ENCODE peak calls at places on chromosomes 6 and 20, in five cellular contexts. X is transverse colon, U is psoas muscle, K is GM23338, Y is bronchial epithelial cell. D is an unnamed sample.

GRCh38 chr6:151388997-151389639 is 2.2 kb downstream of the ZBTB2 start:
- DNase-seq in X (no peak), U (no peak), K (no peak), Y (no peak), D (no peak)

GRCh38 chr20:7981374-7981773 is 38.2 kb downstream of the TMX4 start:
- DNase-seq in X (no peak), U (no peak), K (no peak), Y (no peak), D (no peak)

GRCh38 chr6:154926366-154926765 is 68.7 kb upstream of the TIAM2 start:
- DNase-seq in X (no peak), U (no peak), K (no peak), Y (no peak), D (no peak)

GRCh38 chr6:4270001-4270400 is 134.6 kb upstream of the ECI2 start:
- DNase-seq in X (no peak), U (no peak), K (no peak), Y (no peak), D (no peak)

GRCh38 chr6:1763411-1763810 is 153.7 kb downstream of the FOXC1 start:
- DNase-seq in X (no peak), U (no peak), K (no peak), Y (peak; percentile 38), D (no peak)

GRCh38 chr20:33909331-33909921 is 84.3 kb upstream of the RALY start:
- DNase-seq in X (no peak), U (no peak), K (no peak), Y (peak; percentile 72), D (peak; percentile 68)

GRCh38 chr20:57708694-57709673 is 831 bp downstream of the PMEPA1 start:
- DNase-seq in X (no peak), U (peak; percentile 46), K (no peak), Y (no peak), D (no peak)

GRCh38 chr6:89385156-89385667 is 26.9 kb downstream of the RRAGD start:
- DNase-seq in X (no peak), U (peak; percentile 34), K (no peak), Y (peak; percentile 92), D (no peak)

GRCh38 chr6:169959129-169960002 is 207.9 kb downstream of the ERMARD start:
- DNase-seq in X (peak; percentile 73), U (no peak), K (peak; percentile 32), Y (peak; percentile 73), D (no peak)

GRCh38 chr20:17856024-17856564 is 112.5 kb downstream of the SNX5 start:
- DNase-seq in X (peak; percentile 85), U (no peak), K (no peak), Y (no peak), D (no peak)

GRCh38 chr6:13419826-13420225 is 67.6 kb downstream of the GFOD1 start:
- DNase-seq in X (no peak), U (no peak), K (no peak), Y (no peak), D (no peak)
- H3K4me3 ChIP-seq in X (no peak overlapping the region), U (no peak overlapping the region), K (no peak overlapping the region), Y (no peak overlapping the region), D (no peak overlapping the region)

GRCh38 chr20:36886859-36887778 is 11.2 kb downstream of the TLDC2 start:
- DNase-seq in X (peak; percentile 91), U (peak; percentile 83), K (peak; percentile 96), Y (peak; percentile 73), D (peak; percentile 73)
- H3K4me3 ChIP-seq in X (no peak overlapping the region), U (no peak overlapping the region), K (peak overlapping the region; percentile 34), Y (no peak overlapping the region), D (no peak overlapping the region)

GRCh38 chr6:116292553-116292952 is 12.8 kb upstream of the TSPYL1 start:
- DNase-seq in X (no peak), U (no peak), K (no peak), Y (no peak), D (no peak)

GRCh38 chr6:116287668-116288282 is 8.0 kb upstream of the TSPYL1 start:
- DNase-seq in X (no peak), U (no peak), K (peak; percentile 75), Y (peak; percentile 70), D (no peak)

GRCh38 chr6:116291701-116292396 is 12.1 kb upstream of the TSPYL1 start:
- DNase-seq in X (no peak), U (no peak), K (no peak), Y (no peak), D (no peak)

GRCh38 chr6:116290799-116291198 is 11.1 kb upstream of the TSPYL1 start:
- DNase-seq in X (no peak), U (no peak), K (no peak), Y (no peak), D (no peak)

DNA sequence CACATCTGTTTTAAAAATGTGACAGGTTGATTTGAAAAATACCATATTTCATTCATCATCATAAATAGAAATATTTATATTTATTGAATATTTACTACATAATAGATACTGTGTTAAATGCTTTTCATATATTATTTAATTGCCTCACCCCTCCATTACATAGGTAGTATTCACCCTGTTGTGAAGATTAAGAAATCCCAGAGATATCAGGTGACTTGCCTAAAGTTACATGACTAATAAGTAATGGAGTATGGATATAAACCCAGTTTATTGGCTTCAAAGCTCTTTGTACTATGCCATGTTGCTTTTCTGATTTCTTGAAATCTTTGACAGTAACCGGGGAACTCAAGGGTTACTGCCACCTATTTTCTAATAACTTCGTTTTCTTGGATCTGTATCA is 10.1 kb upstream of the TSPYL1 start:
- DNase-seq in X (no peak), U (no peak), K (no peak), Y (peak; percentile 71), D (no peak)
- H3K4me3 ChIP-seq in X (no peak overlapping the region), U (no peak overlapping the region), K (no peak overlapping the region), Y (no peak overlapping the region), D (no peak overlapping the region)

DNA sequence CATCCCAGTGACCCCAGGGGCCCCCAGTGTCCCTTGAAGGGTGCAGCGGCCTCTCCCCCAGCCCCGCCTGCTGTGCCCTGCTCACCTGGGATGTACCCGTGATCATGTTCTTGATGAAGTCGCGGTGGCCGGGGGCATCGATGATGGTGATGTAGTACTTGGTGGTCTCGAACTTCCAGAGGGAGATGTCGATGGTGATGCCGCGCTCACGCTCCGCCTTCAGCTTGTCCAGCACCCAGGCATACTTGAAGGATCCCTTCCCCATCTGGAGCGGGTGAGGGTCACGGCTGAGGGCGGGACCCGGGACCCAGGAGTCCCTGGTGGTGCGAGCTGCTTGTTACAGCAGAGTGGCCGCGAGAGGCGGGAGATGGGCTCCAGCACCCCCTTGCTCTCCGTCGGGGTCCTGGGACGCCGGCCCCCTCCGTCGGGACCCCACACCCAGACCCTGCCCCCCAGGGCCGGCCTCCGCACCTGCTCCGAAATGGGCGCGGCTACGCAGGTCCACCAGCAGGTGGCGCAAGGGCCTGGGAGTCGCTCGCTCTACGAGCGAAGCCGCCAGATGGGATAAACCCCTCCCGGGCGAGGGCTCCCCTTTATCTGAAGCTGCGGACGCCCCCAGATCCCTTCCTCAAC is 3.0 kb downstream of the EEF1A2 start:
- DNase-seq in X (peak; percentile 71), U (peak; percentile 69), K (peak; percentile 87), Y (peak; percentile 22), D (no peak)
- H3K4me3 ChIP-seq in X (peak overlapping the region; percentile 10), U (peak overlapping the region; percentile 75), K (peak overlapping the region; percentile 45), Y (no peak overlapping the region), D (peak overlapping the region; percentile 68)

DNA sequence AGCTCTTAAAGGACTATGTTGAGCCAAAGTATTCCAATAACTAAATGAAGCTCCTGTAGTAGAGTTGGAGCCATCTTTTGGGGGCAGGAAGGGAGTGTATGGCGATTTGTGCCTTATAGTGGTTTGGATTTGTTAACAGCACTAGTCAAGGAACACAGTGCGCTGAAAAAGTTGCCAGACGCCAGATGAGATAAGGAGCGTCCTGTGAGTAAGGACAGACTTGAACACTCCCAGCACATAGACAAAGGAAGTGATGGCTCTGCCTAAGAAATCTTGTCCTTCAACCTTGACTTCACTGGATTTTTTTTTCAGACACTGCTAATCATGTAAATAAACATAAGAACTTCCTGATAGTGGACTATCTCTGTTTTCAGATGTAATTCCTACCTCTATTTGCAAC is 136.9 kb downstream of the TRMT11 start:
- DNase-seq in X (no peak), U (no peak), K (no peak), Y (no peak), D (no peak)
- H3K4me3 ChIP-seq in X (no peak overlapping the region), U (no peak overlapping the region), K (no peak overlapping the region), Y (no peak overlapping the region), D (no peak overlapping the region)